ENCODE peak calls at places on chromosomes 16 and 17, in four cellular contexts. A is WTC11, B is HepG2, W is K562. V is an unnamed sample.

GRCh38 chr16:68626557-68626956 is 18.6 kb upstream of the CDH3 start:
- DNase-seq in B (no peak), A (no peak), W (no peak), V (no peak)

GRCh38 chr16:75293746-75294145 is 42.3 kb upstream of the BCAR1 start:
- DNase-seq in B (no peak), W (no peak), A (no peak), V (no peak)

GRCh38 chr17:75681289-75681688 is 14.2 kb downstream of the SAP30BP start:
- DNase-seq in W (no peak), B (no peak), A (no peak), V (no peak)

GRCh38 chr16:83393196-83393981 is 414.4 kb upstream of the HSBP1 start:
- DNase-seq in A (no peak), B (no peak), W (peak; percentile 39), V (no peak)

GRCh38 chr17:33602981-33603380 is 309.9 kb upstream of the ASIC2 start:
- DNase-seq in W (no peak), B (no peak), A (peak; percentile 34), V (no peak)

GRCh38 chr17:45296003-45296832 is 20.6 kb downstream of the MAP3K14 start:
- DNase-seq in W (no peak), B (no peak), A (no peak), V (no peak)

GRCh38 chr16:16930309-16931000 is 540.3 kb downstream of the XYLT1 start:
- DNase-seq in B (no peak), A (no peak), W (no peak), V (no peak)

GRCh38 chr16:4283939-4284338 is 11.1 kb upstream of the TFAP4 start:
- DNase-seq in W (peak; percentile 4), B (no peak), A (no peak), V (no peak)

GRCh38 chr16:86171329-86171728 is 272.4 kb downstream of the IRF8 start:
- DNase-seq in B (no peak), W (no peak), A (no peak), V (no peak)

GRCh38 chr17:75270218-75270965 is 639 bp downstream of the MIF4GD start:
- DNase-seq in A (peak; percentile 66), B (peak; percentile 88), W (peak; percentile 78), V (peak; percentile 88)

GRCh38 chr16:6019490-6019991 is 921.9 kb upstream of the EEF2KMT start:
- DNase-seq in W (no peak), A (no peak), B (no peak), V (no peak)

GRCh38 chr17:44909681-44910144 is 5.6 kb downstream of the GFAP start:
- DNase-seq in A (no peak), B (no peak), W (no peak), V (no peak)

GRCh38 chr16:56349086-56349415 is 76.3 kb downstream of the AMFR start:
- DNase-seq in W (no peak), B (no peak), A (no peak), V (no peak)

GRCh38 chr16:56349711-56350161 is 75.6 kb downstream of the AMFR start:
- DNase-seq in W (no peak), B (no peak), A (no peak), V (no peak)

GRCh38 chr16:56347166-56347565 is 78.2 kb downstream of the AMFR start:
- DNase-seq in A (no peak), W (no peak), B (no peak), V (no peak)

GRCh38 chr16:56347670-56348069 is 77.7 kb downstream of the AMFR start:
- DNase-seq in A (no peak), B (no peak), W (no peak), V (no peak)

GRCh38 chr16:56348168-56349085 is 76.9 kb downstream of the AMFR start:
- DNase-seq in W (no peak), B (no peak), A (no peak), V (no peak)
- TF ChIP-seq NR3C1 in W (no peak), B (no peak), A (no peak), V (no peak)

DNA sequence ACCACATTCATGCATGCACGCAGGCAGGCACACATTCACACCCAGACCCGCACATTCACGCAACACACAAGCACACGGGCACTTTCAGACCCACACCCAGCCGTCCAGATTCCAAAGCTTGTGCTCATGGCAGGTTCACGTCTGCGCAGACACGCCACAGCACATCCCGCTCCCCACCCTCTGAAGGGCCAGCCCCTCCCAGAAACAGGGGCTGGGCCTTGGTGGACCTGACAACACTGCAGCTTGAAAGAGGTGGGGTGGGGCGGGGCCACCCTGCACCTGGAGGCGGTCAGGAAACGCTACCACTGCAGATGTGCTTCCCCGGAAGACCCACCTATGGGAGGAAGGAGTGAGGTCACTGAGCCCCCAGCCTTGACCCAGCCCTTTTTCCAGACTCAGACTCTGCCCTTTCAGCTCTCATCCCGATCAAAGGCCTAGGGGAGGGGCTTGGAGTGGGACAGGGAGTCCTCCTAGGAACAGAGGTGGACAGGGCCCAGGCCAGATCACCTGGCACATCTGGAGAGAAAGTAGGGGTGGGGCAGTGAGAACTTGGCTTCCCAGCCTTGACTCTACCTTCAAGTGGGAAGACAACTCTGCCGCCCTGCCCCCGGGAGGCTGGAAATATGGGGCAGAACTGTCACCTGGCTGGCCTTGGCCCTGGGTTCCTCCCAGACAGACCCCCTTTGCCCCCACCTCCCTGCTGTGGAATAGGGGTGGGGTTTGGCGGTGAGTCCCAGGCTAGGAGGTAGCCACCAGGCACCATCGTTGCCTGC is 11.0 kb downstream of the P3H4 start:
- DNase-seq in B (peak; percentile 86), A (peak; percentile 91), W (peak; percentile 74), V (peak; percentile 35)
- TF ChIP-seq NR3C1 in B (no peak), A (no peak), W (no peak), V (no peak)

GRCh38 chr17:79747508-79748295 is 17.0 kb downstream of the ENPP7 start:
- DNase-seq in A (peak; percentile 61), W (no peak), B (no peak), V (no peak)
- TF ChIP-seq NR3C1 in A (no peak), W (no peak), B (no peak), V (no peak)

DNA sequence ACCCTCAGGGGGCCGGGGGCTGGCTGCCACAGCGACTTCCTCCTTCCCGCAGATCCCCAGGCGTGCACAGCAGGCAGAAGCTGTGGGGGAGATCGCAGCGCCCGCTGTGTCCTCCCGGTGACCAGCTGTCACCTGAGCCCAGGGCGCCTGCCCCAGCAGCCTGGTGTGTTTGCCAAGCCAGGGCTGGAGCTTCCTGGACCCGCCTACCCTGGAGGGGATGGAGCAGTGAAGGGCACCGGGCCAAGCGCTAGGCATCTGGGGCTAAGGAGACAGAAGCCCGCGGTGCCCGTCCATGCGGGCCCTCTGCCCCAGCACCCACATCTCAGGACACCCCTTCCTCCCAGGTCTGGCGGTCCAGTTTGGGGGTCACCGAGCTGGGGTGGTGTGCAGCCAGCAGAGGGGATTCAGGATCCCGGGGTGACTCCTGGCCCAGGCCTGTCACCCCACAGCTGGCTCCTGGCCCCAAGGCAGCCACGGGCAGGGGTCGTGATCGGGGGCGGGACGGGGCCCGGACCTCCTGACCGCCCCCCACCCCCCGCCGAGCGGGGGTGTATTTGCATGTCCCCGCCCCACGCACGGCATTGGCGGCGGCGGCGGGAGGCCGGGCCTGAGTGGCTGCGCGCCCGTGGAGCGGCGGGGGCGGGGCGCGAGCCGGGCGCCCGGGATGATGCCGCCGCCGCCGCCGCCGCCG is at the start of gene RAB26:
- DNase-seq in B (peak; percentile 82), W (peak; percentile 84), A (peak; percentile 82), V (peak; percentile 85)
- TF ChIP-seq NR3C1 in B (no peak), W (no peak), A (no peak), V (no peak)

DNA sequence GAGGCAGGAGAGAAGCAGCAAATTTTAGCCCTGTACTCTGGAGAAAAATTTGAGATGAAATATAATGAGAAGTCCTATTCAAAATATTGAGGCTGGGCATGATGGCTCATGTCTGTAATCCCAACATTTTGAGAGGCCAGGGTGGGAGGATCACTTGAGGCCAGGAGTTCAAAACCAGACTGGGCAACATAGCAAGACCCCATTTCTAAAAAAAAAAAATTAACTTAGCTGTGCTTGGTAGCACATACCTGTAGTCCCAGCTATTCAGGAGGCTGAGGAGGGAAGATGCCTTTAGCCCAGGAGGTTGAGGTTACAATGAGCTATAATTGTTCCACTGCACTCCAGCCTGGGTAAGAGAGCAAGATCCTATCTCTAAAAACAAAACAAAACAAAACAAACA is 103.4 kb downstream of the CACNG3 start:
- DNase-seq in B (no peak), A (no peak), W (no peak), V (no peak)
- TF ChIP-seq NR3C1 in B (no peak), A (no peak), W (no peak), V (no peak)

DNA sequence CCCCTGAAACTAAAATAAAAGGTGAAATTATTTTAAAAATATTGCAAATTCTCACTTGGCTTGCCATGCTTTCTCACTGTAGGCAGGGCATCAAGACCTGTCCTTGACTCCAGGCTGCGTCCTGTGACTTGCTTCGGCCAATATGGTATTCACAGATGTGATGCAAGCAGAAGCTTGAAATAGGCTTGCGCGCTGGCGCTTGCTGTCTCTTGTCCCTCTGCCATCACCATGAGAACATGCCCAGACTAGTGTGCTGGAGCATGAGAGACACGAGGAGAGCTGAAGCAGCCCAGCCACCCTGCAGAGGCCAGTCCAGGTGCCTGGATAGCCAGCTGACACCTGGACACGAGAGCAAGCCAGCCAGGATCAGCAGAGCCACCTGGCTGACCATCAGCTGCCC is 21.8 kb upstream of the ZKSCAN2 start:
- DNase-seq in A (no peak), W (no peak), B (no peak), V (no peak)
- TF ChIP-seq NR3C1 in A (no peak), W (no peak), B (no peak), V (no peak)

DNA sequence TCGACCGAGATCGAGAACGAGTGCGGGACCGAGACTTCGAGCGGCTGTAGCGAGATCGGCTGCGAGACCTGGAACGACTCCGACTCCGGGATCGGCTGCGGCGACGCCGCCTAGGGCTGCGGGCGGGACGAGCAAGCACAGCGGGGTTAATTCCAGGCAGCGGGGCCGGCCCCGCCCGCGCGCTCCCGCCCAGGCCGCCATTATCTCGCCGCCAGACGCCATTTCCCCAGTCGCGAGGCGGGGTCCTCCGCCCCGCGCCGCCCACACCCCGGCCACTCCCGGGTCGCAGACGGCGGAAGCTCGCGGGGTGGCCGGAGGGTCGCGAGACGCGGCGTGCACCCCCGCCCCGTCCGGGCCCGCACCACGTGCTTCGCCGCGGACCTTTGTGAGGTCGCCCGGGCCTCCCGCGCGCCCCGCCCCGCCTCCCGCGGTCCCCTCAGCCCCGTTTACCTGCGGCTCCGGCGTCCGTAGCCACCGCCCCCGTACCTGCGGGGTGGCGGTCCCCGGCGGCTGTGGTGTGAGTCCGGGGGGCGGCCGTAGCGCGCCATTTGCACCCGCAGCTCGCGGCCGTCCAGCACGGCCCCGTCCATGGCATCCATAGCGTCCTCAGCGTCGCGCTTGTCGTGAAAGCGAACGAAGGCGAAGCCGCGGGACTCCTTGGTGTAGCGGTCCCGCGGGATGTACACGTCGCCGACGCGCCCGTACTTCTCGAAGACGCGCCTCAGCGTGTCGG is 616 bp downstream of the SRSF2 start:
- DNase-seq in A (peak; percentile 70), W (peak; percentile 80), B (peak; percentile 46), V (peak; percentile 62)
- TF ChIP-seq NR3C1 in A (no peak), W (peak; percentile 22), B (no peak), V (no peak)

V was measured in A549.